ENCODE peak calls at places on chromosomes 11 and 22, in nine cellular contexts. One of them, this sample, is unnamed.

GRCh38 chr11:96052921-96053631 is 129.2 kb upstream of the MTMR2 start:
- DNase-seq in hepatic stellate cell: no peak
- DNase-seq in activated CD4-positive, CD25-positive, alpha-beta regulatory T cell treated with anti-CD3 and anti-CD28 coated beads, Interleukin-2, amount 50 U/mL, for 16 hours: no peak
- DNase-seq in stimulated activated CD4-positive, alpha-beta T cell treated with anti-CD3 and anti-CD28 coated beads, TNF-alpha, amount 100 ng/mL, for 1 hour: no peak
- DNase-seq in astrocyte of the cerebellum: no peak
- DNase-seq in activated CD8-positive, alpha-beta memory T cell treated with anti-CD3 and anti-CD28 coated beads for 48 hours: no peak
- DNase-seq in kidney tubule cell: peak
- DNase-seq in fibroblast of pulmonary artery: peak
- DNase-seq in ACHN: peak
- DNase-seq in this sample: peak

GRCh38 chr22:20431520-20432237 is 5.9 kb downstream of the SCARF2 start:
- DNase-seq in hepatic stellate cell: no peak
- DNase-seq in activated CD4-positive, CD25-positive, alpha-beta regulatory T cell treated with anti-CD3 and anti-CD28 coated beads, Interleukin-2, amount 50 U/mL, for 16 hours: no peak
- DNase-seq in stimulated activated CD4-positive, alpha-beta T cell treated with anti-CD3 and anti-CD28 coated beads, TNF-alpha, amount 100 ng/mL, for 1 hour: no peak
- DNase-seq in astrocyte of the cerebellum: no peak
- DNase-seq in activated CD8-positive, alpha-beta memory T cell treated with anti-CD3 and anti-CD28 coated beads for 48 hours: no peak
- DNase-seq in kidney tubule cell: no peak
- DNase-seq in fibroblast of pulmonary artery: no peak
- DNase-seq in ACHN: no peak
- DNase-seq in this sample: no peak

GRCh38 chr22:37887610-37888378 is 18.3 kb upstream of the MICALL1 start:
- DNase-seq in hepatic stellate cell: peak
- DNase-seq in activated CD4-positive, CD25-positive, alpha-beta regulatory T cell treated with anti-CD3 and anti-CD28 coated beads, Interleukin-2, amount 50 U/mL, for 16 hours: no peak
- DNase-seq in stimulated activated CD4-positive, alpha-beta T cell treated with anti-CD3 and anti-CD28 coated beads, TNF-alpha, amount 100 ng/mL, for 1 hour: no peak
- DNase-seq in astrocyte of the cerebellum: peak
- DNase-seq in activated CD8-positive, alpha-beta memory T cell treated with anti-CD3 and anti-CD28 coated beads for 48 hours: no peak
- DNase-seq in kidney tubule cell: no peak
- DNase-seq in fibroblast of pulmonary artery: peak
- DNase-seq in ACHN: peak
- DNase-seq in this sample: no peak

GRCh38 chr11:72594493-72595291 is 79.5 kb downstream of the PDE2A start:
- DNase-seq in hepatic stellate cell: no peak
- DNase-seq in activated CD4-positive, CD25-positive, alpha-beta regulatory T cell treated with anti-CD3 and anti-CD28 coated beads, Interleukin-2, amount 50 U/mL, for 16 hours: no peak
- DNase-seq in stimulated activated CD4-positive, alpha-beta T cell treated with anti-CD3 and anti-CD28 coated beads, TNF-alpha, amount 100 ng/mL, for 1 hour: no peak
- DNase-seq in astrocyte of the cerebellum: no peak
- DNase-seq in activated CD8-positive, alpha-beta memory T cell treated with anti-CD3 and anti-CD28 coated beads for 48 hours: no peak
- DNase-seq in kidney tubule cell: no peak
- DNase-seq in fibroblast of pulmonary artery: no peak
- DNase-seq in ACHN: no peak
- DNase-seq in this sample: no peak

GRCh38 chr11:29452131-29452530 is 564.7 kb downstream of the KCNA4 start:
- DNase-seq in hepatic stellate cell: no peak
- DNase-seq in activated CD4-positive, CD25-positive, alpha-beta regulatory T cell treated with anti-CD3 and anti-CD28 coated beads, Interleukin-2, amount 50 U/mL, for 16 hours: no peak
- DNase-seq in stimulated activated CD4-positive, alpha-beta T cell treated with anti-CD3 and anti-CD28 coated beads, TNF-alpha, amount 100 ng/mL, for 1 hour: no peak
- DNase-seq in astrocyte of the cerebellum: peak
- DNase-seq in activated CD8-positive, alpha-beta memory T cell treated with anti-CD3 and anti-CD28 coated beads for 48 hours: no peak
- DNase-seq in kidney tubule cell: peak
- DNase-seq in fibroblast of pulmonary artery: peak
- DNase-seq in ACHN: peak
- DNase-seq in this sample: no peak

GRCh38 chr11:42542336-42542735 is 769.5 kb upstream of the API5 start:
- DNase-seq in hepatic stellate cell: no peak
- DNase-seq in activated CD4-positive, CD25-positive, alpha-beta regulatory T cell treated with anti-CD3 and anti-CD28 coated beads, Interleukin-2, amount 50 U/mL, for 16 hours: no peak
- DNase-seq in stimulated activated CD4-positive, alpha-beta T cell treated with anti-CD3 and anti-CD28 coated beads, TNF-alpha, amount 100 ng/mL, for 1 hour: no peak
- DNase-seq in astrocyte of the cerebellum: no peak
- DNase-seq in activated CD8-positive, alpha-beta memory T cell treated with anti-CD3 and anti-CD28 coated beads for 48 hours: no peak
- DNase-seq in kidney tubule cell: no peak
- DNase-seq in fibroblast of pulmonary artery: no peak
- DNase-seq in ACHN: no peak
- DNase-seq in this sample: no peak

GRCh38 chr11:125163431-125164011 is 1.0 kb upstream of the PKNOX2 start:
- DNase-seq in hepatic stellate cell: no peak
- DNase-seq in activated CD4-positive, CD25-positive, alpha-beta regulatory T cell treated with anti-CD3 and anti-CD28 coated beads, Interleukin-2, amount 50 U/mL, for 16 hours: no peak
- DNase-seq in stimulated activated CD4-positive, alpha-beta T cell treated with anti-CD3 and anti-CD28 coated beads, TNF-alpha, amount 100 ng/mL, for 1 hour: no peak
- DNase-seq in astrocyte of the cerebellum: no peak
- DNase-seq in activated CD8-positive, alpha-beta memory T cell treated with anti-CD3 and anti-CD28 coated beads for 48 hours: no peak
- DNase-seq in kidney tubule cell: no peak
- DNase-seq in fibroblast of pulmonary artery: no peak
- DNase-seq in ACHN: no peak
- DNase-seq in this sample: no peak

GRCh38 chr11:33291004-33291777 is 34.0 kb downstream of the HIPK3 start:
- DNase-seq in hepatic stellate cell: peak
- DNase-seq in activated CD4-positive, CD25-positive, alpha-beta regulatory T cell treated with anti-CD3 and anti-CD28 coated beads, Interleukin-2, amount 50 U/mL, for 16 hours: no peak
- DNase-seq in stimulated activated CD4-positive, alpha-beta T cell treated with anti-CD3 and anti-CD28 coated beads, TNF-alpha, amount 100 ng/mL, for 1 hour: no peak
- DNase-seq in astrocyte of the cerebellum: no peak
- DNase-seq in activated CD8-positive, alpha-beta memory T cell treated with anti-CD3 and anti-CD28 coated beads for 48 hours: no peak
- DNase-seq in kidney tubule cell: no peak
- DNase-seq in fibroblast of pulmonary artery: peak
- DNase-seq in ACHN: peak
- DNase-seq in this sample: no peak

GRCh38 chr22:33105501-33105911 is 47.3 kb upstream of the SYN3 start:
- DNase-seq in hepatic stellate cell: no peak
- DNase-seq in activated CD4-positive, CD25-positive, alpha-beta regulatory T cell treated with anti-CD3 and anti-CD28 coated beads, Interleukin-2, amount 50 U/mL, for 16 hours: no peak
- DNase-seq in stimulated activated CD4-positive, alpha-beta T cell treated with anti-CD3 and anti-CD28 coated beads, TNF-alpha, amount 100 ng/mL, for 1 hour: no peak
- DNase-seq in astrocyte of the cerebellum: no peak
- DNase-seq in activated CD8-positive, alpha-beta memory T cell treated with anti-CD3 and anti-CD28 coated beads for 48 hours: no peak
- DNase-seq in kidney tubule cell: peak
- DNase-seq in fibroblast of pulmonary artery: peak
- DNase-seq in ACHN: no peak
- DNase-seq in this sample: no peak

GRCh38 chr11:396511-396947 is 2.5 kb downstream of the PKP3 start:
- DNase-seq in hepatic stellate cell: peak
- DNase-seq in activated CD4-positive, CD25-positive, alpha-beta regulatory T cell treated with anti-CD3 and anti-CD28 coated beads, Interleukin-2, amount 50 U/mL, for 16 hours: no peak
- DNase-seq in stimulated activated CD4-positive, alpha-beta T cell treated with anti-CD3 and anti-CD28 coated beads, TNF-alpha, amount 100 ng/mL, for 1 hour: no peak
- DNase-seq in astrocyte of the cerebellum: no peak
- DNase-seq in activated CD8-positive, alpha-beta memory T cell treated with anti-CD3 and anti-CD28 coated beads for 48 hours: no peak
- DNase-seq in kidney tubule cell: peak
- DNase-seq in fibroblast of pulmonary artery: peak
- DNase-seq in ACHN: peak
- DNase-seq in this sample: no peak

GRCh38 chr22:31243339-31244043 is 31.4 kb downstream of the LIMK2 start:
- DNase-seq in hepatic stellate cell: peak
- DNase-seq in activated CD4-positive, CD25-positive, alpha-beta regulatory T cell treated with anti-CD3 and anti-CD28 coated beads, Interleukin-2, amount 50 U/mL, for 16 hours: no peak
- DNase-seq in stimulated activated CD4-positive, alpha-beta T cell treated with anti-CD3 and anti-CD28 coated beads, TNF-alpha, amount 100 ng/mL, for 1 hour: no peak
- DNase-seq in astrocyte of the cerebellum: no peak
- DNase-seq in activated CD8-positive, alpha-beta memory T cell treated with anti-CD3 and anti-CD28 coated beads for 48 hours: no peak
- DNase-seq in kidney tubule cell: peak
- DNase-seq in fibroblast of pulmonary artery: peak
- DNase-seq in ACHN: no peak
- DNase-seq in this sample: no peak

GRCh38 chr11:11035331-11035730 is 177.5 kb upstream of the ZBED5 start:
- DNase-seq in hepatic stellate cell: no peak
- DNase-seq in activated CD4-positive, CD25-positive, alpha-beta regulatory T cell treated with anti-CD3 and anti-CD28 coated beads, Interleukin-2, amount 50 U/mL, for 16 hours: no peak
- DNase-seq in stimulated activated CD4-positive, alpha-beta T cell treated with anti-CD3 and anti-CD28 coated beads, TNF-alpha, amount 100 ng/mL, for 1 hour: no peak
- DNase-seq in astrocyte of the cerebellum: no peak
- DNase-seq in activated CD8-positive, alpha-beta memory T cell treated with anti-CD3 and anti-CD28 coated beads for 48 hours: no peak
- DNase-seq in kidney tubule cell: no peak
- DNase-seq in fibroblast of pulmonary artery: no peak
- DNase-seq in ACHN: no peak
- DNase-seq in this sample: no peak

GRCh38 chr11:126358763-126359160 is 3.3 kb downstream of the ST3GAL4 start:
- DNase-seq in hepatic stellate cell: no peak
- DNase-seq in activated CD4-positive, CD25-positive, alpha-beta regulatory T cell treated with anti-CD3 and anti-CD28 coated beads, Interleukin-2, amount 50 U/mL, for 16 hours: no peak
- DNase-seq in stimulated activated CD4-positive, alpha-beta T cell treated with anti-CD3 and anti-CD28 coated beads, TNF-alpha, amount 100 ng/mL, for 1 hour: no peak
- DNase-seq in astrocyte of the cerebellum: no peak
- DNase-seq in activated CD8-positive, alpha-beta memory T cell treated with anti-CD3 and anti-CD28 coated beads for 48 hours: no peak
- DNase-seq in kidney tubule cell: no peak
- DNase-seq in fibroblast of pulmonary artery: no peak
- DNase-seq in ACHN: no peak
- DNase-seq in this sample: no peak

GRCh38 chr11:66045177-66045639 is 3.8 kb downstream of the GAL3ST3 start:
- DNase-seq in hepatic stellate cell: peak
- DNase-seq in activated CD4-positive, CD25-positive, alpha-beta regulatory T cell treated with anti-CD3 and anti-CD28 coated beads, Interleukin-2, amount 50 U/mL, for 16 hours: peak
- DNase-seq in stimulated activated CD4-positive, alpha-beta T cell treated with anti-CD3 and anti-CD28 coated beads, TNF-alpha, amount 100 ng/mL, for 1 hour: peak
- DNase-seq in astrocyte of the cerebellum: peak
- DNase-seq in activated CD8-positive, alpha-beta memory T cell treated with anti-CD3 and anti-CD28 coated beads for 48 hours: peak
- DNase-seq in kidney tubule cell: peak
- DNase-seq in fibroblast of pulmonary artery: peak
- DNase-seq in ACHN: peak
- DNase-seq in this sample: peak

GRCh38 chr11:124865181-124865901 is at the start of gene ROBO3:
- DNase-seq in hepatic stellate cell: no peak
- DNase-seq in activated CD4-positive, CD25-positive, alpha-beta regulatory T cell treated with anti-CD3 and anti-CD28 coated beads, Interleukin-2, amount 50 U/mL, for 16 hours: no peak
- DNase-seq in stimulated activated CD4-positive, alpha-beta T cell treated with anti-CD3 and anti-CD28 coated beads, TNF-alpha, amount 100 ng/mL, for 1 hour: no peak
- DNase-seq in astrocyte of the cerebellum: no peak
- DNase-seq in activated CD8-positive, alpha-beta memory T cell treated with anti-CD3 and anti-CD28 coated beads for 48 hours: no peak
- DNase-seq in kidney tubule cell: peak
- DNase-seq in fibroblast of pulmonary artery: no peak
- DNase-seq in ACHN: no peak
- DNase-seq in this sample: no peak

GRCh38 chr11:25899761-25900160 is 432.2 kb upstream of the ANO3 start:
- DNase-seq in hepatic stellate cell: no peak
- DNase-seq in activated CD4-positive, CD25-positive, alpha-beta regulatory T cell treated with anti-CD3 and anti-CD28 coated beads, Interleukin-2, amount 50 U/mL, for 16 hours: no peak
- DNase-seq in stimulated activated CD4-positive, alpha-beta T cell treated with anti-CD3 and anti-CD28 coated beads, TNF-alpha, amount 100 ng/mL, for 1 hour: no peak
- DNase-seq in astrocyte of the cerebellum: no peak
- DNase-seq in activated CD8-positive, alpha-beta memory T cell treated with anti-CD3 and anti-CD28 coated beads for 48 hours: no peak
- DNase-seq in kidney tubule cell: no peak
- DNase-seq in fibroblast of pulmonary artery: no peak
- DNase-seq in ACHN: no peak
- DNase-seq in this sample: no peak

GRCh38 chr22:42688241-42688913 is 32.3 kb downstream of the A4GALT start:
- DNase-seq in hepatic stellate cell: peak
- DNase-seq in activated CD4-positive, CD25-positive, alpha-beta regulatory T cell treated with anti-CD3 and anti-CD28 coated beads, Interleukin-2, amount 50 U/mL, for 16 hours: no peak
- DNase-seq in stimulated activated CD4-positive, alpha-beta T cell treated with anti-CD3 and anti-CD28 coated beads, TNF-alpha, amount 100 ng/mL, for 1 hour: no peak
- DNase-seq in astrocyte of the cerebellum: peak
- DNase-seq in activated CD8-positive, alpha-beta memory T cell treated with anti-CD3 and anti-CD28 coated beads for 48 hours: no peak
- DNase-seq in kidney tubule cell: peak
- DNase-seq in fibroblast of pulmonary artery: peak
- DNase-seq in ACHN: peak
- DNase-seq in this sample: peak

GRCh38 chr11:128328955-128329551 is 258.3 kb downstream of the ETS1 start:
- DNase-seq in hepatic stellate cell: no peak
- DNase-seq in activated CD4-positive, CD25-positive, alpha-beta regulatory T cell treated with anti-CD3 and anti-CD28 coated beads, Interleukin-2, amount 50 U/mL, for 16 hours: no peak
- DNase-seq in stimulated activated CD4-positive, alpha-beta T cell treated with anti-CD3 and anti-CD28 coated beads, TNF-alpha, amount 100 ng/mL, for 1 hour: no peak
- DNase-seq in astrocyte of the cerebellum: no peak
- DNase-seq in activated CD8-positive, alpha-beta memory T cell treated with anti-CD3 and anti-CD28 coated beads for 48 hours: no peak
- DNase-seq in kidney tubule cell: no peak
- DNase-seq in fibroblast of pulmonary artery: peak
- DNase-seq in ACHN: no peak
- DNase-seq in this sample: no peak

GRCh38 chr11:35373284-35373933 is 45.9 kb downstream of the SLC1A2 start:
- DNase-seq in hepatic stellate cell: no peak
- DNase-seq in activated CD4-positive, CD25-positive, alpha-beta regulatory T cell treated with anti-CD3 and anti-CD28 coated beads, Interleukin-2, amount 50 U/mL, for 16 hours: no peak
- DNase-seq in stimulated activated CD4-positive, alpha-beta T cell treated with anti-CD3 and anti-CD28 coated beads, TNF-alpha, amount 100 ng/mL, for 1 hour: no peak
- DNase-seq in astrocyte of the cerebellum: no peak
- DNase-seq in activated CD8-positive, alpha-beta memory T cell treated with anti-CD3 and anti-CD28 coated beads for 48 hours: no peak
- DNase-seq in kidney tubule cell: peak
- DNase-seq in fibroblast of pulmonary artery: no peak
- DNase-seq in ACHN: peak
- DNase-seq in this sample: no peak

GRCh38 chr11:96567193-96567592 is 177.4 kb downstream of the JRKL start:
- DNase-seq in hepatic stellate cell: peak
- DNase-seq in activated CD4-positive, CD25-positive, alpha-beta regulatory T cell treated with anti-CD3 and anti-CD28 coated beads, Interleukin-2, amount 50 U/mL, for 16 hours: no peak
- DNase-seq in stimulated activated CD4-positive, alpha-beta T cell treated with anti-CD3 and anti-CD28 coated beads, TNF-alpha, amount 100 ng/mL, for 1 hour: no peak
- DNase-seq in astrocyte of the cerebellum: no peak
- DNase-seq in activated CD8-positive, alpha-beta memory T cell treated with anti-CD3 and anti-CD28 coated beads for 48 hours: no peak
- DNase-seq in kidney tubule cell: no peak
- DNase-seq in fibroblast of pulmonary artery: peak
- DNase-seq in ACHN: no peak
- DNase-seq in this sample: no peak

GRCh38 chr11:72642815-72643511 is 31.3 kb downstream of the PDE2A start:
- DNase-seq in hepatic stellate cell: peak
- DNase-seq in activated CD4-positive, CD25-positive, alpha-beta regulatory T cell treated with anti-CD3 and anti-CD28 coated beads, Interleukin-2, amount 50 U/mL, for 16 hours: peak
- DNase-seq in stimulated activated CD4-positive, alpha-beta T cell treated with anti-CD3 and anti-CD28 coated beads, TNF-alpha, amount 100 ng/mL, for 1 hour: peak
- DNase-seq in astrocyte of the cerebellum: no peak
- DNase-seq in activated CD8-positive, alpha-beta memory T cell treated with anti-CD3 and anti-CD28 coated beads for 48 hours: peak
- DNase-seq in kidney tubule cell: peak
- DNase-seq in fibroblast of pulmonary artery: peak
- DNase-seq in ACHN: peak
- DNase-seq in this sample: no peak

GRCh38 chr11:33128739-33129138 is 32.5 kb downstream of the CSTF3 start:
- DNase-seq in hepatic stellate cell: no peak
- DNase-seq in activated CD4-positive, CD25-positive, alpha-beta regulatory T cell treated with anti-CD3 and anti-CD28 coated beads, Interleukin-2, amount 50 U/mL, for 16 hours: no peak
- DNase-seq in stimulated activated CD4-positive, alpha-beta T cell treated with anti-CD3 and anti-CD28 coated beads, TNF-alpha, amount 100 ng/mL, for 1 hour: no peak
- DNase-seq in astrocyte of the cerebellum: no peak
- DNase-seq in activated CD8-positive, alpha-beta memory T cell treated with anti-CD3 and anti-CD28 coated beads for 48 hours: no peak
- DNase-seq in kidney tubule cell: no peak
- DNase-seq in fibroblast of pulmonary artery: no peak
- DNase-seq in ACHN: no peak
- DNase-seq in this sample: no peak

GRCh38 chr11:33377852-33378385 is 120.7 kb downstream of the HIPK3 start:
- DNase-seq in hepatic stellate cell: no peak
- DNase-seq in activated CD4-positive, CD25-positive, alpha-beta regulatory T cell treated with anti-CD3 and anti-CD28 coated beads, Interleukin-2, amount 50 U/mL, for 16 hours: no peak
- DNase-seq in stimulated activated CD4-positive, alpha-beta T cell treated with anti-CD3 and anti-CD28 coated beads, TNF-alpha, amount 100 ng/mL, for 1 hour: no peak
- DNase-seq in astrocyte of the cerebellum: no peak
- DNase-seq in activated CD8-positive, alpha-beta memory T cell treated with anti-CD3 and anti-CD28 coated beads for 48 hours: no peak
- DNase-seq in kidney tubule cell: no peak
- DNase-seq in fibroblast of pulmonary artery: peak
- DNase-seq in ACHN: no peak
- DNase-seq in this sample: no peak

GRCh38 chr11:1272531-1272930 is 36.9 kb downstream of the TOLLIP start:
- DNase-seq in hepatic stellate cell: no peak
- DNase-seq in activated CD4-positive, CD25-positive, alpha-beta regulatory T cell treated with anti-CD3 and anti-CD28 coated beads, Interleukin-2, amount 50 U/mL, for 16 hours: no peak
- DNase-seq in stimulated activated CD4-positive, alpha-beta T cell treated with anti-CD3 and anti-CD28 coated beads, TNF-alpha, amount 100 ng/mL, for 1 hour: no peak
- DNase-seq in astrocyte of the cerebellum: no peak
- DNase-seq in activated CD8-positive, alpha-beta memory T cell treated with anti-CD3 and anti-CD28 coated beads for 48 hours: no peak
- DNase-seq in kidney tubule cell: no peak
- DNase-seq in fibroblast of pulmonary artery: no peak
- DNase-seq in ACHN: no peak
- DNase-seq in this sample: no peak

GRCh38 chr11:77174559-77174958 is 46.5 kb downstream of the MYO7A start:
- DNase-seq in hepatic stellate cell: no peak
- DNase-seq in activated CD4-positive, CD25-positive, alpha-beta regulatory T cell treated with anti-CD3 and anti-CD28 coated beads, Interleukin-2, amount 50 U/mL, for 16 hours: no peak
- DNase-seq in stimulated activated CD4-positive, alpha-beta T cell treated with anti-CD3 and anti-CD28 coated beads, TNF-alpha, amount 100 ng/mL, for 1 hour: no peak
- DNase-seq in astrocyte of the cerebellum: no peak
- DNase-seq in activated CD8-positive, alpha-beta memory T cell treated with anti-CD3 and anti-CD28 coated beads for 48 hours: no peak
- DNase-seq in kidney tubule cell: no peak
- DNase-seq in fibroblast of pulmonary artery: no peak
- DNase-seq in ACHN: no peak
- DNase-seq in this sample: no peak

GRCh38 chr22:22404598-22405284 is 103.8 kb downstream of the ZNF280B start:
- DNase-seq in hepatic stellate cell: no peak
- DNase-seq in activated CD4-positive, CD25-positive, alpha-beta regulatory T cell treated with anti-CD3 and anti-CD28 coated beads, Interleukin-2, amount 50 U/mL, for 16 hours: no peak
- DNase-seq in stimulated activated CD4-positive, alpha-beta T cell treated with anti-CD3 and anti-CD28 coated beads, TNF-alpha, amount 100 ng/mL, for 1 hour: no peak
- DNase-seq in astrocyte of the cerebellum: no peak
- DNase-seq in activated CD8-positive, alpha-beta memory T cell treated with anti-CD3 and anti-CD28 coated beads for 48 hours: no peak
- DNase-seq in kidney tubule cell: no peak
- DNase-seq in fibroblast of pulmonary artery: no peak
- DNase-seq in ACHN: no peak
- DNase-seq in this sample: no peak

GRCh38 chr11:14357843-14358728 is 897 bp downstream of the RRAS2 start:
- DNase-seq in hepatic stellate cell: peak
- DNase-seq in activated CD4-positive, CD25-positive, alpha-beta regulatory T cell treated with anti-CD3 and anti-CD28 coated beads, Interleukin-2, amount 50 U/mL, for 16 hours: no peak
- DNase-seq in stimulated activated CD4-positive, alpha-beta T cell treated with anti-CD3 and anti-CD28 coated beads, TNF-alpha, amount 100 ng/mL, for 1 hour: peak
- DNase-seq in astrocyte of the cerebellum: peak
- DNase-seq in activated CD8-positive, alpha-beta memory T cell treated with anti-CD3 and anti-CD28 coated beads for 48 hours: peak
- DNase-seq in kidney tubule cell: peak
- DNase-seq in fibroblast of pulmonary artery: peak
- DNase-seq in ACHN: peak
- DNase-seq in this sample: no peak

GRCh38 chr11:68315581-68315920 is 3.2 kb downstream of the LRP5 start:
- DNase-seq in hepatic stellate cell: no peak
- DNase-seq in activated CD4-positive, CD25-positive, alpha-beta regulatory T cell treated with anti-CD3 and anti-CD28 coated beads, Interleukin-2, amount 50 U/mL, for 16 hours: no peak
- DNase-seq in stimulated activated CD4-positive, alpha-beta T cell treated with anti-CD3 and anti-CD28 coated beads, TNF-alpha, amount 100 ng/mL, for 1 hour: no peak
- DNase-seq in astrocyte of the cerebellum: no peak
- DNase-seq in activated CD8-positive, alpha-beta memory T cell treated with anti-CD3 and anti-CD28 coated beads for 48 hours: no peak
- DNase-seq in kidney tubule cell: no peak
- DNase-seq in fibroblast of pulmonary artery: no peak
- DNase-seq in ACHN: no peak
- DNase-seq in this sample: no peak

GRCh38 chr22:38228873-38229740 is 27.3 kb downstream of the MAFF start:
- DNase-seq in hepatic stellate cell: no peak
- DNase-seq in activated CD4-positive, CD25-positive, alpha-beta regulatory T cell treated with anti-CD3 and anti-CD28 coated beads, Interleukin-2, amount 50 U/mL, for 16 hours: no peak
- DNase-seq in stimulated activated CD4-positive, alpha-beta T cell treated with anti-CD3 and anti-CD28 coated beads, TNF-alpha, amount 100 ng/mL, for 1 hour: no peak
- DNase-seq in astrocyte of the cerebellum: no peak
- DNase-seq in activated CD8-positive, alpha-beta memory T cell treated with anti-CD3 and anti-CD28 coated beads for 48 hours: no peak
- DNase-seq in kidney tubule cell: peak
- DNase-seq in fibroblast of pulmonary artery: peak
- DNase-seq in ACHN: no peak
- DNase-seq in this sample: no peak

GRCh38 chr22:36971305-36971704 is 47.9 kb downstream of the TST start:
- DNase-seq in hepatic stellate cell: no peak
- DNase-seq in activated CD4-positive, CD25-positive, alpha-beta regulatory T cell treated with anti-CD3 and anti-CD28 coated beads, Interleukin-2, amount 50 U/mL, for 16 hours: no peak
- DNase-seq in stimulated activated CD4-positive, alpha-beta T cell treated with anti-CD3 and anti-CD28 coated beads, TNF-alpha, amount 100 ng/mL, for 1 hour: no peak
- DNase-seq in astrocyte of the cerebellum: no peak
- DNase-seq in activated CD8-positive, alpha-beta memory T cell treated with anti-CD3 and anti-CD28 coated beads for 48 hours: no peak
- DNase-seq in kidney tubule cell: no peak
- DNase-seq in fibroblast of pulmonary artery: no peak
- DNase-seq in ACHN: no peak
- DNase-seq in this sample: no peak

This sample was measured in NCI-H446 treated with DMSO at 0.1 percent for 48 hours.